ENCODE peak calls at places on chromosome 5, in eight cellular contexts. H is lung, C is WTC11, U is lower leg skin, Y is type B pancreatic cell, D is tibial artery, B is mesothelial cell of epicardium, N is GM20000. J is an unnamed sample.
A peak's percentile ranks its signal among the peaks of the same experiment; 100 is the strongest.

GRCh38 chr5:111830333-111830732 is 73.3 kb upstream of the NREP start:
- DNase-seq in H (no peak), C (no peak), U (peak; percentile 24), Y (no peak), D (no peak), B (no peak), N (no peak), J (no peak)

GRCh38 chr5:147445951-147446350 is 63.9 kb downstream of the DPYSL3 start:
- DNase-seq in H (no peak), C (no peak), U (no peak), Y (no peak), D (no peak), B (no peak), N (no peak), J (no peak)

GRCh38 chr5:94613583-94613982 is 4.8 kb downstream of the KIAA0825 start:
- DNase-seq in H (no peak), C (no peak), U (no peak), Y (no peak), D (no peak), B (no peak), N (peak; percentile 16), J (no peak)

GRCh38 chr5:39439582-39439981 is 14.8 kb upstream of the DAB2 start:
- DNase-seq in H (no peak), C (no peak), U (no peak), Y (no peak), D (no peak), B (no peak), N (no peak), J (no peak)

GRCh38 chr5:1052641-1053390 is 44.2 kb downstream of the NKD2 start:
- DNase-seq in H (no peak), C (no peak), U (no peak), Y (no peak), D (no peak), B (no peak), N (no peak), J (no peak)

GRCh38 chr5:179806250-179807045 is at the start of gene MGAT4B:
- DNase-seq in H (peak; percentile 73), C (peak; percentile 74), U (peak; percentile 65), Y (no peak), D (peak; percentile 71), B (peak; percentile 67), N (peak; percentile 96), J (peak; percentile 48)

GRCh38 chr5:135242021-135242480 is 157.0 kb downstream of the MACROH2A1 start:
- DNase-seq in H (peak; percentile 78), C (no peak), U (no peak), Y (peak; percentile 44), D (no peak), B (peak; percentile 22), N (no peak), J (no peak)

GRCh38 chr5:3359642-3360041 is 236.0 kb upstream of the IRX1 start:
- DNase-seq in H (no peak), C (no peak), U (no peak), Y (peak; percentile 16), D (no peak), B (peak; percentile 20), N (no peak), J (no peak)

GRCh38 chr5:147464211-147464610 is 45.7 kb downstream of the DPYSL3 start:
- DNase-seq in H (no peak), C (peak; percentile 46), U (no peak), Y (no peak), D (no peak), B (no peak), N (no peak), J (no peak)

GRCh38 chr5:103393131-103393754 is 134.7 kb downstream of the MACIR start:
- DNase-seq in H (no peak), C (no peak), U (peak; percentile 28), Y (no peak), D (peak; percentile 26), B (no peak), N (no peak), J (no peak)

GRCh38 chr5:53262348-53262970 is 152.9 kb upstream of the MOCS2 start:
- DNase-seq in H (no peak), C (peak; percentile 29), U (no peak), Y (no peak), D (peak; percentile 31), B (no peak), N (no peak), J (no peak)

GRCh38 chr5:173191015-173191414 is 44.0 kb downstream of the NKX2-5 start:
- DNase-seq in H (no peak), C (no peak), U (no peak), Y (no peak), D (no peak), B (no peak), N (no peak), J (no peak)

GRCh38 chr5:164475339-164475977 is 970.0 kb downstream of the MAT2B start:
- DNase-seq in H (no peak), C (no peak), U (no peak), Y (no peak), D (no peak), B (no peak), N (no peak), J (no peak)

GRCh38 chr5:77138981-77139380 is 51.9 kb upstream of the ZBED3 start:
- DNase-seq in H (no peak), C (no peak), U (peak; percentile 77), Y (no peak), D (peak; percentile 24), B (no peak), N (no peak), J (no peak)

GRCh38 chr5:59069438-59070079 is 486.7 kb downstream of the RAB3C start:
- DNase-seq in H (no peak), C (no peak), U (peak; percentile 38), Y (no peak), D (peak; percentile 22), B (no peak), N (no peak), J (no peak)

GRCh38 chr5:159533197-159533596 is 202.9 kb upstream of the IL12B start:
- DNase-seq in H (no peak), C (no peak), U (no peak), Y (no peak), D (no peak), B (no peak), N (no peak), J (no peak)

GRCh38 chr5:134041570-134042411 is 37.0 kb upstream of the VDAC1 start:
- DNase-seq in H (no peak), C (no peak), U (no peak), Y (no peak), D (no peak), B (no peak), N (peak; percentile 64), J (no peak)

GRCh38 chr5:131818001-131818724 is 21.3 kb upstream of the FNIP1 start:
- DNase-seq in H (no peak), C (no peak), U (no peak), Y (no peak), D (no peak), B (no peak), N (no peak), J (no peak)

GRCh38 chr5:3736926-3737325 is 141.3 kb downstream of the IRX1 start:
- DNase-seq in H (no peak), C (no peak), U (no peak), Y (no peak), D (no peak), B (no peak), N (no peak), J (no peak)

GRCh38 chr5:56595561-56595960 is 219.8 kb upstream of the MAP3K1 start:
- DNase-seq in H (no peak), C (no peak), U (no peak), Y (no peak), D (no peak), B (no peak), N (no peak), J (no peak)

GRCh38 chr5:138819065-138819464 is 56.1 kb downstream of the LRRTM2 start:
- DNase-seq in H (no peak), C (no peak), U (no peak), Y (no peak), D (no peak), B (no peak), N (no peak), J (no peak)

GRCh38 chr5:138824924-138825863 is 49.9 kb downstream of the LRRTM2 start:
- DNase-seq in H (no peak), C (no peak), U (no peak), Y (no peak), D (no peak), B (no peak), N (peak; percentile 49), J (no peak)

GRCh38 chr5:138829341-138829740 is 45.8 kb downstream of the LRRTM2 start:
- DNase-seq in H (no peak), C (no peak), U (no peak), Y (no peak), D (no peak), B (no peak), N (no peak), J (no peak)

GRCh38 chr5:138820695-138821094 is 54.4 kb downstream of the LRRTM2 start:
- DNase-seq in H (no peak), C (no peak), U (no peak), Y (no peak), D (no peak), B (no peak), N (no peak), J (no peak)

GRCh38 chr5:138824516-138824915 is 50.6 kb downstream of the LRRTM2 start:
- DNase-seq in H (no peak), C (no peak), U (no peak), Y (no peak), D (no peak), B (no peak), N (no peak), J (no peak)
- TF ChIP-seq CTCF in H (no peak), C (no peak), U (no peak), Y (no peak), D (no peak), B (no peak), N (no peak), J (no peak)

GRCh38 chr5:121027636-121028035 is 563.5 kb downstream of the PRR16 start:
- DNase-seq in H (no peak), C (no peak), U (no peak), Y (no peak), D (no peak), B (no peak), N (no peak), J (no peak)
- TF ChIP-seq CTCF in H (no peak), C (no peak), U (no peak), Y (no peak), D (no peak), B (no peak), N (no peak), J (no peak)

GRCh38 chr5:113325054-113325453 is 109.7 kb downstream of the TSSK1B start:
- DNase-seq in H (no peak), C (no peak), U (no peak), Y (no peak), D (no peak), B (no peak), N (no peak), J (no peak)

GRCh38 chr5:113329981-113330380 is 104.8 kb downstream of the TSSK1B start:
- DNase-seq in H (no peak), C (no peak), U (no peak), Y (no peak), D (no peak), B (no peak), N (no peak), J (no peak)

GRCh38 chr5:113331201-113331551 is 103.6 kb downstream of the TSSK1B start:
- DNase-seq in H (no peak), C (no peak), U (no peak), Y (no peak), D (no peak), B (no peak), N (no peak), J (no peak)

GRCh38 chr5:113330533-113331200 is 104.1 kb downstream of the TSSK1B start:
- DNase-seq in H (no peak), C (no peak), U (peak; percentile 30), Y (no peak), D (peak; percentile 26), B (no peak), N (peak; percentile 39), J (no peak)
- TF ChIP-seq CTCF in H (peak; percentile 11), C (no peak), U (no peak), Y (peak; percentile 77), D (no peak), B (no peak), N (no peak), J (peak; percentile 65)

GRCh38 chr5:178384815-178385471 is 152.3 kb upstream of the PHYKPL start:
- DNase-seq in H (no peak), C (peak; percentile 8), U (no peak), Y (no peak), D (no peak), B (no peak), N (no peak), J (no peak)
- TF ChIP-seq CTCF in H (no peak), C (no peak), U (no peak), Y (no peak), D (no peak), B (no peak), N (no peak), J (no peak)